ENCODE peak calls at places on chromosomes 1 and 21, in eight cellular contexts. O is lung, L is upper lobe of right lung, G is uterus, I is ovary, D is adipocyte, Y is mucosa of descending colon, H is colonic mucosa. V is an unnamed sample.

GRCh38 chr1:4160181-4160580 is 260.1 kb upstream of the C1orf174 start:
- DNase-seq in L (peak; percentile 39), I (no peak), H (no peak), D (no peak), Y (no peak), G (no peak), O (no peak), V (no peak)

GRCh38 chr1:84540759-84541158 is 33.5 kb downstream of the CTBS start:
- DNase-seq in Y (no peak), O (no peak), G (no peak), I (no peak), L (no peak), D (peak; percentile 52), H (no peak), V (no peak)

GRCh38 chr1:104932030-104932915 is 1182.6 kb downstream of the AMY1C start:
- DNase-seq in O (no peak), G (no peak), Y (no peak), D (no peak), I (no peak), L (no peak), H (no peak), V (no peak)

GRCh38 chr1:39098569-39099250 is 72.6 kb downstream of the NDUFS5 start:
- DNase-seq in H (peak; percentile 61), I (peak; percentile 76), G (peak; percentile 66), O (peak; percentile 72), L (peak; percentile 71), Y (peak; percentile 48), D (peak; percentile 92), V (peak; percentile 83)

GRCh38 chr1:113147826-113148225 is 74.8 kb downstream of the LRIG2 start:
- DNase-seq in L (no peak), Y (no peak), I (no peak), O (no peak), D (no peak), G (no peak), H (no peak), V (no peak)

GRCh38 chr1:16072095-16072494 is 1.4 kb downstream of the FAM131C start:
- DNase-seq in L (no peak), O (no peak), H (no peak), G (no peak), D (no peak), Y (no peak), I (no peak), V (no peak)

GRCh38 chr1:179781962-179782361 is 38.9 kb downstream of the FAM163A start:
- DNase-seq in I (peak; percentile 89), Y (peak; percentile 59), H (peak; percentile 46), O (no peak), L (no peak), G (peak; percentile 51), D (peak; percentile 12), V (no peak)

GRCh38 chr1:47507921-47508894 is 70.4 kb downstream of the FOXD2 start:
- DNase-seq in O (no peak), H (peak; percentile 64), Y (peak; percentile 69), L (peak; percentile 73), G (no peak), I (no peak), D (peak; percentile 19), V (peak; percentile 26)

GRCh38 chr1:36387141-36387949 is 1.6 kb upstream of the STK40 start:
- DNase-seq in H (no peak), L (no peak), D (peak; percentile 84), O (no peak), Y (no peak), G (peak; percentile 75), I (no peak), V (peak; percentile 59)

DNA sequence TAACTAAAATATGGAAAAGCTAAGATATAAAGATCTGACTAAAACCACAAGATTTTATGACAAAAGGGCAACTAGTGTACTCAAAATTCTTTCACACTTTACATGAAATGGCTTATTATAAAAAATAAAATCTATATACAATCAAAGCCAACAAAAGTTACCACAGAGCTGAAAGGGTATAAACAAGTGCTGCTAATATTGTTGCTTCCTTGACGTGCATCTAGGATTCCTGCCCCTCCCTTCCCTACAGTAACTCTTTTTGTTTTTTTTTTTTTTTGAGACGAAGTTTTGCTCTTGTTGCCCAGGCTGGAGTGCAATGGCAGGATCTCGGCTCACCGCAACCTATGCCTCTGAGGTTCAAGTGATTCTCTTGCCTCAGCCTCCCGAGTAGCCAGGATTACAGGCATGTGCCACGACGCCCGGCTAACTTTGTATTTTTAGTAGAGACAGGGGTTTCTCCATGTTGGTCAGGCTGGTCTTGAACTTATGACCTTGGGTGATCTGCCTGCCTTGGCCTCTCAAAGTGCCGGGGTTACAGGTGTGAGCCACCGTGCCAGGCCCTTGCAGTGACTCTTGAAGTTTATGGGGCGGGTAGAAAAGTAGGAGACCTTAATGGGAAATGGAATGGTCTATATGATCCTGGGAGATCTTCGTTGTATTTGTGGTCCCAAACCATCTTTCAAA is 4.5 kb downstream of the SRSF4 start:
- DNase-seq in I (no peak), D (no peak), H (no peak), Y (no peak), G (no peak), O (no peak), L (no peak), V (no peak)
- H3K4me1 ChIP-seq in I (peaks cover 2% of the 10 kb centered on the region), D (peaks cover 41% of the 10 kb centered on the region), H (peaks cover 19% of the 10 kb centered on the region), Y (peaks cover 42% of the 10 kb centered on the region), G (peaks cover 16% of the 10 kb centered on the region), O (peaks cover 7% of the 10 kb centered on the region), L (peaks cover 47% of the 10 kb centered on the region), V (peaks cover 55% of the 10 kb centered on the region)

DNA sequence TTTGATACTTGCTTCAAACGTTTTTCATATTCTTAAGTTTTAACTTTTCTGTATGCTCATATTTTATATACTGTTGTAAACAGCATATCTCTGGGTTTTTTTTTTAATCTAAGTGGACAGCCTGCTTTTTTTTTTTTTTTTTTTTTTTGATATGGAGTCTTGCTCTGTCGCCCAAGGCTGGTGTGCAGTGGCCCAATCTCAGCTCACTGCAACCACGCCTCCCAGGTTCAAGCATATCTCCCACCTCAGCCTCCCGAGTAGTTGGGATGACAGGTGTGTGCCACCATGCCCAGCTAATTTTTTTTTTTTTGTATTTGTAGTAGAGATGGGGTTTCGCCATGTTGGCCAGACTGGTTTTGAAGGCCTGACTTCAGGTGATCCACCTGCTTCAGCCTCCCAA is 1.2 kb downstream of the TBCE start:
- DNase-seq in O (no peak), Y (no peak), D (no peak), I (no peak), G (no peak), L (no peak), H (no peak), V (no peak)
- H3K4me3 ChIP-seq in O (no peak overlapping the region), Y (no peak overlapping the region), D (peak overlapping the region; percentile 98), I (peak overlapping the region; percentile 84), G (no peak overlapping the region), L (peak overlapping the region; percentile 95), H (peak overlapping the region; percentile 81), V (peak overlapping the region; percentile 62)

GRCh38 chr21:44987301-44987885 is 47.6 kb downstream of the SLX9 start:
- DNase-seq in L (peak; percentile 60), I (peak; percentile 27), G (no peak), D (no peak), H (no peak), Y (peak; percentile 16), O (no peak), V (no peak)

GRCh38 chr21:44989538-44989888 is 49.7 kb downstream of the SLX9 start:
- DNase-seq in G (no peak), Y (peak; percentile 28), O (no peak), H (no peak), L (no peak), I (peak; percentile 66), D (no peak), V (no peak)

GRCh38 chr21:44986471-44987291 is 46.9 kb downstream of the SLX9 start:
- DNase-seq in Y (peak; percentile 20), L (peak; percentile 63), G (peak; percentile 17), O (no peak), I (peak; percentile 29), H (no peak), D (no peak), V (peak; percentile 24)

GRCh38 chr21:44988607-44989537 is 49.0 kb downstream of the SLX9 start:
- DNase-seq in H (no peak), I (peak; percentile 19), L (no peak), Y (peak; percentile 18), D (no peak), G (no peak), O (no peak), V (no peak)

DNA sequence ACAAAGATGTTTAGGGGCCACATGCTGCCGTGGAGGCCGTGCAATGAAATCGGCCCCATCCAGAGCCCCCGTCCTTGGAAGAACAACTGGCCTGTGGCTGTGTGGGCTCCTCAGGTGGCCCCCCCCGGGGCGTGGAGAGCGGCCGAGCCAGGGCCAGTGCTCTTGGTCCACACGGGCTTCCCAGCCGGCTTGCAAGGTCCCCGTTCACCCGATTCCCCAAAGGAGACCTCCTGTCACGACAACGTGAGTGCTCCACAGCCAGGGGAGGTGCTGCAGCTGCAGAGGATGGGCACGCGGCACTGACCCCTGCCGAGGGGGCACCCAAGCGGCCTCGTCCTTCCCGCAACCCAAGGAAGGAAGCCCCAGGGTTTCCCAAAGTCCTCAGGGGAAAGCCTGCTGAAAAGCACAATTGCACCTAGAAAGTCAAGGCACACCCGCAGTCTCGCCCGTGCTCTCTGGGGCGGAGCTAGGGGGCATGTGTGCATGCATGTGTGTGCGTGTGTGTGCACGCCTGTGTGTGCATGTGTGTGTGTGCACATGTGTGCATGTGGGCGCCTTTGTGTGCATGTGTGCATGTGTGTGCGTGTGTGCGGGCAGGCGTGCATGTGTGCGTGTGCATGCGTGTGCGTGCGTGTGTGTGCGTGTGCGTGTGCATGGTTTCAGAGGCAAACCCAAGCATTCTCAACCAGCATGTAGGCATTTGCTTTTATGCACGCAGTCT is 48.2 kb downstream of the SLX9 start:
- DNase-seq in H (no peak), D (no peak), O (no peak), L (peak; percentile 58), Y (peak; percentile 16), I (peak; percentile 29), G (no peak), V (no peak)
- H3K4me1 ChIP-seq in H (no peaks in the 10 kb centered on the region), D (no peaks in the 10 kb centered on the region), O (no peaks in the 10 kb centered on the region), L (no peaks in the 10 kb centered on the region), Y (no peaks in the 10 kb centered on the region), I (peaks cover 19% of the 10 kb centered on the region), G (no peaks in the 10 kb centered on the region), V (no peaks in the 10 kb centered on the region)

GRCh38 chr21:46376856-46377453 is 53.0 kb downstream of the PCNT start:
- DNase-seq in Y (no peak), L (no peak), O (no peak), D (no peak), H (no peak), G (no peak), I (no peak), V (no peak)

GRCh38 chr21:46374761-46375389 is 50.9 kb downstream of the PCNT start:
- DNase-seq in I (no peak), O (no peak), D (no peak), H (no peak), L (no peak), Y (no peak), G (no peak), V (no peak)

GRCh38 chr21:46377789-46378188 is 53.8 kb downstream of the PCNT start:
- DNase-seq in G (no peak), I (no peak), H (no peak), Y (no peak), D (no peak), O (no peak), L (no peak), V (no peak)

GRCh38 chr21:46376231-46376628 is 52.3 kb downstream of the PCNT start:
- DNase-seq in G (no peak), D (no peak), O (no peak), I (no peak), H (no peak), L (no peak), Y (no peak), V (no peak)

GRCh38 chr21:46375560-46376230 is 51.7 kb downstream of the PCNT start:
- DNase-seq in G (no peak), O (no peak), D (no peak), I (no peak), L (no peak), Y (no peak), H (no peak), V (no peak)
- H3K4me3 ChIP-seq in G (no peak overlapping the region), O (no peak overlapping the region), D (no peak overlapping the region), I (no peak overlapping the region), L (no peak overlapping the region), Y (no peak overlapping the region), H (no peak overlapping the region), V (no peak overlapping the region)